ENCODE peak calls at places on chromosome 10, in four cellular contexts. U is head of caudate nucleus, M is fibroblast of mammary gland, V is upper lobe of right lung. J is an unnamed sample.

GRCh38 chr10:126839094-126839761 is 66.0 kb upstream of the DOCK1 start:
- DNase-seq in U (peak), M (no peak), V (no peak), J (peak)

GRCh38 chr10:110859947-110860376 is 11.8 kb upstream of the PDCD4 start:
- DNase-seq in U (no peak), M (peak), V (no peak), J (peak)

GRCh38 chr10:64014281-64014680 is 493.1 kb downstream of the REEP3 start:
- DNase-seq in U (no peak), M (no peak), V (no peak), J (no peak)

GRCh38 chr10:74544106-74544505 is 282.3 kb upstream of the KAT6B start:
- DNase-seq in U (no peak), M (peak), V (no peak), J (no peak)

GRCh38 chr10:98276316-98276715 is 8.3 kb upstream of the LOXL4 start:
- DNase-seq in U (no peak), M (no peak), V (no peak), J (no peak)

GRCh38 chr10:73768881-73769280 is 13.0 kb upstream of the CHCHD1 start:
- DNase-seq in U (no peak), M (no peak), V (no peak), J (no peak)

GRCh38 chr10:102718220-102718619 is 3.8 kb downstream of the SFXN2 start:
- DNase-seq in U (no peak), M (peak), V (no peak), J (no peak)

GRCh38 chr10:117365612-117366011 is 9.6 kb downstream of the PDZD8 start:
- DNase-seq in U (no peak), M (no peak), V (no peak), J (no peak)

GRCh38 chr10:4931587-4931986 is 31.6 kb upstream of the AKR1C1 start:
- DNase-seq in U (no peak), M (no peak), V (no peak), J (no peak)

GRCh38 chr10:68096913-68097509 is 12.3 kb upstream of the MYPN start:
- DNase-seq in U (peak), M (peak), V (no peak), J (no peak)

J was measured in globus pallidus.